ENCODE peak calls at places on chromosomes 1 and 21, in five cellular contexts. X, C, B, R and M are unnamed samples.
A peak's percentile ranks its signal among the peaks of the same experiment; 100 is the strongest.

GRCh38 chr1:7580923-7581753 is 190.0 kb upstream of the VAMP3 start:
- DNase-seq in X (peak; percentile 19), C (no peak), B (peak; percentile 90), R (no peak), M (peak; percentile 13)

GRCh38 chr21:28856588-28857250 is 136.0 kb downstream of the LTN1 start:
- DNase-seq in X (no peak), C (no peak), B (no peak), R (no peak), M (no peak)

GRCh38 chr1:23699280-23700179 is 7.9 kb downstream of the RPL11 start:
- DNase-seq in X (no peak), C (no peak), B (peak; percentile 68), R (no peak), M (no peak)

GRCh38 chr1:202315576-202316168 is 26.1 kb downstream of the UBE2T start:
- DNase-seq in X (peak; percentile 83), C (peak; percentile 51), B (peak; percentile 80), R (peak; percentile 59), M (peak; percentile 64)

GRCh38 chr1:226912587-226913176 is 27.4 kb upstream of the COQ8A start:
- DNase-seq in X (peak; percentile 84), C (no peak), B (peak; percentile 15), R (no peak), M (no peak)

GRCh38 chr1:26580116-26580515 is 50.6 kb downstream of the RPS6KA1 start:
- DNase-seq in X (no peak), C (no peak), B (no peak), R (no peak), M (no peak)

GRCh38 chr1:77533660-77534295 is 148.7 kb downstream of the ZZZ3 start:
- DNase-seq in X (peak; percentile 64), C (peak; percentile 26), B (peak; percentile 79), R (peak; percentile 43), M (no peak)

GRCh38 chr1:172002725-172003345 is 161.5 kb downstream of the DNM3 start:
- DNase-seq in X (no peak), C (no peak), B (peak; percentile 77), R (peak; percentile 39), M (no peak)

GRCh38 chr1:155128755-155129473 is 1.2 kb downstream of the EFNA1 start:
- DNase-seq in X (peak; percentile 59), C (no peak), B (no peak), R (no peak), M (no peak)

GRCh38 chr1:14894811-14895524 is 258.6 kb upstream of the TMEM51 start:
- DNase-seq in X (no peak), C (no peak), B (peak; percentile 57), R (no peak), M (no peak)

GRCh38 chr1:115697619-115698018 is 55.8 kb downstream of the VANGL1 start:
- DNase-seq in X (no peak), C (no peak), B (no peak), R (no peak), M (no peak)

GRCh38 chr1:213277036-213277435 is 226.0 kb downstream of the RPS6KC1 start:
- DNase-seq in X (no peak), C (no peak), B (no peak), R (no peak), M (no peak)

GRCh38 chr1:230531103-230531502 is 105.0 kb upstream of the PGBD5 start:
- DNase-seq in X (no peak), C (no peak), B (no peak), R (no peak), M (no peak)

GRCh38 chr1:92483442-92484170 is 3.1 kb downstream of the GFI1 start:
- DNase-seq in X (no peak), C (no peak), B (peak; percentile 13), R (no peak), M (no peak)

GRCh38 chr1:82979593-82980230 is 1019.2 kb downstream of the TTLL7 start:
- DNase-seq in X (no peak), C (no peak), B (no peak), R (no peak), M (no peak)

GRCh38 chr21:33760641-33761103 is 118.4 kb downstream of the ITSN1 start:
- DNase-seq in X (no peak), C (no peak), B (peak; percentile 66), R (no peak), M (no peak)

GRCh38 chr1:170935231-170935630 is at the start of gene MROH9:
- DNase-seq in X (no peak), C (no peak), B (no peak), R (no peak), M (no peak)

GRCh38 chr1:20530901-20531300 is 21.5 kb upstream of the FAM43B start:
- DNase-seq in X (no peak), C (no peak), B (peak; percentile 40), R (no peak), M (no peak)

GRCh38 chr1:7519861-7520408 is 251.2 kb upstream of the VAMP3 start:
- DNase-seq in X (peak; percentile 30), C (no peak), B (no peak), R (no peak), M (no peak)

GRCh38 chr1:117615474-117615873 is 9.6 kb downstream of the TENT5C start:
- DNase-seq in X (no peak), C (no peak), B (no peak), R (no peak), M (no peak)

GRCh38 chr1:61950418-61950817 is 208.1 kb downstream of the PATJ start:
- DNase-seq in X (no peak), C (no peak), B (no peak), R (no peak), M (no peak)

GRCh38 chr21:34965200-34966174 is 83.6 kb downstream of the RUNX1 start:
- DNase-seq in X (no peak), C (no peak), B (peak; percentile 76), R (no peak), M (no peak)

GRCh38 chr1:15168479-15168878 is 14.9 kb downstream of the TMEM51 start:
- DNase-seq in X (no peak), C (no peak), B (peak; percentile 82), R (no peak), M (no peak)

DNA sequence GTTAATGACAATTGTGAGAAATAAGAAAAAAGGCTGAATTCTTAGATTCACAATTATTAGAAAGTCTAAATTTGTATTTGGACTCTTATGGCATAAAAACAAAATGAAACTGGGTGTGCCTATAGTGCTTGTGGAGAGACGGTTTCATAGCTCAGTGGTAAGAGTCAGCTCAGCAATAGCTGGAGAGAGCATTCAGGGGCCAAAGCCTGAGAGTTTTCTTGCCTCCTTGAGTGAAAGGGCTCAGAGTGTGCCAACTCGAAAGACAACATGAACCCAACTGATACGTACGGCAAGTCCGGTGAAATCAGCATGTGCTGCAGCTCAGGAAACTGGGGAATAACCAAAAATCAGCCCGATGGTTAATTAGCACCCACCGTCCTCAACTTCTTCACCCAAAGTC is 577.9 kb downstream of the SMYD3 start:
- DNase-seq in X (no peak), C (no peak), B (no peak), R (no peak), M (no peak)
- H3K9me3 ChIP-seq in X (no peaks in the 10 kb centered on the region), C (no peaks in the 10 kb centered on the region), B (no peaks in the 10 kb centered on the region), R (no peaks in the 10 kb centered on the region), M (no peaks in the 10 kb centered on the region)

DNA sequence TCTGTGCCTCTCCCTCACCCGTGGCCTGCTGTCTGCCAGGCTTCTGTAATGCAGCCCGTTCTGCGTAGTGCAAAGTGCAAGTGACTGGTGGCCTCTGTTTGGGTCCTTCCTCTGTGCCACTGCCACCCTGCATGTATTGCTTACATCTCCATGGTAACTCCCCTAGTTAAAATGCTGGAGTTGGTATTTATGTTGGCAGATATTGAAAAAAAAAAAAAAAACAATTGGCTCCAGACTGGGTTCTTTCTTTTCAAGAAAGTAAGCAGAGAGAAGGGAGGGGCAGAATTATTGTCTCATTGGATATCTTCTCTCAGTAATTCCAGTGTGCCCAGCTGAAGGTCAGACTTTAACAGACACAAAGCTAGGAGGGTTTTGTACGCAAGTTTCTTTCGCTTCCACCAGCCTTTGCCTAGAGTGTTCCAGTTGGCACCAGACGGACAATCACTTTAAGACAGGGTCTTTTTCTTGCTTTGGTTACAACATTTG is 242.3 kb downstream of the PBX1 start:
- DNase-seq in X (no peak), C (no peak), B (no peak), R (no peak), M (no peak)
- H3K27ac ChIP-seq in X (peak overlapping the region; percentile 73), C (no peak overlapping the region), B (no peak overlapping the region), R (no peak overlapping the region), M (peak overlapping the region; percentile 76)

DNA sequence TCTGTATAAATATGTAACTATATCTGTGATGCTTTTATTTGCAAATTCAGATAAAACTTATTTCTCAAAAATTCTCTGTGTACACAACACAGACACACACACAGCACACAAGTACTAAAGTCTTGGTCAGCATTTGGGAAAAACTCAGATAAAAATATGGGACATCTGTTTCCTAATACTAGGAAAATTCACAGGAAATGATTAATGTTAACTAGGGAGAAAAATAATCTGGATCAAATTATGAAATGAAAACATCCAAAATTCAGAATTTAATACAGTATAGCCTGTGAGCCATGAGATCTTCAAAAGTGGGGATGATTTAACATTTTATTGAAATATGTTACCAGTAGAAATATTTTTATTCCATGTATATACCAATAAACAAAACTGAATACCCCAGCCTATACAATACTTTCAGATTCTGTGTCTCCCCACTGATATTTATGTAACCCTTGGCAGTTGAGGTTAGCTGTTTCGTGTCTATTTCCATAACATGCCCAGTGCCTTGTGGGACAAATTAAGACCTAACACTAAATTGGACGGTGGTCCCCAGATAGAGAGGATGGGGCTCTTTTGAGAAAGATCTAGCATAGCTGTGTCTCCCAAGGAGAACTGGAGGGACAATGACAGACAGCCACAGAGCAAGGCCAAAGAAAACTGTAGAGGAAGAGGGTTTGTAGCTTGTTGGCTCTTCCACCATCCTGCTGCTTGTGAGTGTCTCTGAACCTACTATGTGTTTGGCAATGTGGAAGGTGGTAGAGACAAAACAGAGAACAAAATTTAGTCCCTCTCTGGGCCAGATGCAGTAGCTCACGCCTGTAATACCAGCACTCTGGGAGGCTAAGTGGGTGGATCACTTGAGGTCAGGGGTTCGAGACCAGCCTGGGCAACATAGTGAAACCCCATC is 47.2 kb downstream of the GNG12 start:
- DNase-seq in X (no peak), C (no peak), B (peak; percentile 29), R (no peak), M (no peak)
- H3K4me1 ChIP-seq in X (no peaks in the 10 kb centered on the region), C (no peaks in the 10 kb centered on the region), B (peaks cover 46% of the 10 kb centered on the region), R (no peaks in the 10 kb centered on the region), M (no peaks in the 10 kb centered on the region)

DNA sequence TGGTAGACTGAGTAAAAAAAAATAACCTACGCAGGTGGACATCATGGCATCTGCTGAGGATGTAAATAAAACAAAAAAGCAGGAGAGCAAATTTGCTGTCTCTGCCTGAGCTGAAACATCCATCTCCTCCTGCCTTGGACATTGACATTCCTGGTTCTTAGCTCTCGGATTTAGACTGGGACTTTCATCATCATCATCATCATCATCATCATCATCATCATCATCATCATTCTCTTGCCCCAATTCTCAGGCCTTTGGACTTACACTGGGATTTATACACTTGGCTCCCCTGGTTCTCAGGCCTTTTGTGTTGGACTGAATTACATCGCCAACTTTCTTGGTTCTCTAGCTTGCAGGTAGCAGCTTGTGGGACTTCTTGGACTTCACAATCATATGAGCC is 308.4 kb upstream of the BEND5 start:
- DNase-seq in X (no peak), C (no peak), B (no peak), R (no peak), M (no peak)
- H3K9me3 ChIP-seq in X (no peaks in the 10 kb centered on the region), C (no peaks in the 10 kb centered on the region), B (no peaks in the 10 kb centered on the region), R (no peaks in the 10 kb centered on the region), M (no peaks in the 10 kb centered on the region)

GRCh38 chr1:248923932-248924331 is 17.9 kb downstream of the PGBD2 start:
- DNase-seq in X (no peak), C (no peak), B (no peak), R (no peak), M (no peak)

GRCh38 chr1:248924696-248925532 is 18.9 kb downstream of the PGBD2 start:
- DNase-seq in X (no peak), C (no peak), B (peak; percentile 69), R (peak; percentile 40), M (no peak)

GRCh38 chr1:248926401-248927182 is 20.6 kb downstream of the PGBD2 start:
- DNase-seq in X (no peak), C (no peak), B (peak; percentile 85), R (no peak), M (no peak)
- H3K27ac ChIP-seq in X (no peak overlapping the region), C (no peak overlapping the region), B (peak overlapping the region; percentile 85), R (no peak overlapping the region), M (no peak overlapping the region)